ENCODE peak calls at places on chromosomes 3 and 15, in eight cellular contexts. C, V, A, U, D, Y, I and R are unnamed samples.

GRCh38 chr3:58004972-58005371 is 3.2 kb upstream of the FLNB start:
- DNase-seq in C (no peak), V (no peak), A (no peak), U (no peak), D (no peak), Y (peak), I (no peak), R (no peak)

GRCh38 chr3:185070491-185071335 is 82.1 kb downstream of the C3orf70 start:
- DNase-seq in C (no peak), V (no peak), A (peak), U (no peak), D (no peak), Y (no peak), I (no peak), R (no peak)

GRCh38 chr15:43249699-43250203 is 17.0 kb downstream of the TGM5 start:
- DNase-seq in C (no peak), V (no peak), A (no peak), U (no peak), D (no peak), Y (peak), I (no peak), R (no peak)

GRCh38 chr3:112333386-112334334 is 704 bp downstream of the CD200 start:
- DNase-seq in C (peak), V (no peak), A (no peak), U (no peak), D (no peak), Y (no peak), I (peak), R (peak)

GRCh38 chr3:49616491-49616941 is 57.6 kb upstream of the APEH start:
- DNase-seq in C (no peak), V (no peak), A (no peak), U (no peak), D (no peak), Y (peak), I (no peak), R (no peak)

GRCh38 chr3:17088602-17089313 is 204.0 kb downstream of the PLCL2 start:
- DNase-seq in C (no peak), V (peak), A (no peak), U (no peak), D (no peak), Y (no peak), I (no peak), R (no peak)

GRCh38 chr3:118408431-118408830 is 626.2 kb downstream of the IGSF11 start:
- DNase-seq in C (no peak), V (no peak), A (no peak), U (no peak), D (no peak), Y (no peak), I (no peak), R (no peak)

GRCh38 chr15:22263738-22264137 is 183.4 kb downstream of the OR4M2 start:
- DNase-seq in C (no peak), V (peak), A (no peak), U (no peak), D (no peak), Y (no peak), I (no peak), R (no peak)

GRCh38 chr3:124685481-124685880 is 44.8 kb upstream of the UMPS start:
- DNase-seq in C (no peak), V (no peak), A (no peak), U (no peak), D (no peak), Y (no peak), I (no peak), R (no peak)

GRCh38 chr3:117399311-117400068 is 689.9 kb downstream of the TUSC7 start:
- DNase-seq in C (no peak), V (no peak), A (no peak), U (no peak), D (no peak), Y (no peak), I (peak), R (no peak)

GRCh38 chr3:152126260-152126659 is 142.5 kb upstream of the MBNL1 start:
- DNase-seq in C (no peak), V (no peak), A (no peak), U (no peak), D (no peak), Y (no peak), I (no peak), R (no peak)

GRCh38 chr15:101474233-101474632 is 15.3 kb downstream of the PCSK6 start:
- DNase-seq in C (no peak), V (no peak), A (no peak), U (no peak), D (no peak), Y (no peak), I (no peak), R (no peak)

GRCh38 chr3:191255156-191255555 is 56.1 kb downstream of the OSTN start:
- DNase-seq in C (no peak), V (no peak), A (no peak), U (no peak), D (no peak), Y (no peak), I (no peak), R (no peak)